ENCODE peak calls at places on chromosomes 6 and 20, in ten cellular contexts. One of them, this sample, is unnamed.

GRCh38 chr20:19397676-19398075 is 185.2 kb downstream of the SLC24A3 start:
- DNase-seq in CD4-positive, alpha-beta T cell: no peak
- DNase-seq in HFF-Myc: no peak
- DNase-seq in type B pancreatic cell: no peak
- DNase-seq in MCF 10A: no peak
- DNase-seq in AG04450: no peak
- DNase-seq in glutamatergic neuron: no peak
- DNase-seq in HCT116: no peak
- DNase-seq in A549: no peak
- DNase-seq in fibroblast of lung: no peak
- DNase-seq in this sample: no peak

GRCh38 chr6:162184465-162184864 is 543.1 kb downstream of the PRKN start:
- DNase-seq in type B pancreatic cell: no peak
- DNase-seq in MCF 10A: no peak
- DNase-seq in CD4-positive, alpha-beta T cell: no peak
- DNase-seq in fibroblast of lung: no peak
- DNase-seq in A549: no peak
- DNase-seq in HFF-Myc: no peak
- DNase-seq in glutamatergic neuron: no peak
- DNase-seq in AG04450: no peak
- DNase-seq in HCT116: no peak
- DNase-seq in this sample: no peak

GRCh38 chr6:22929228-22929627 is 359.9 kb downstream of the HDGFL1 start:
- DNase-seq in HFF-Myc: no peak
- DNase-seq in type B pancreatic cell: no peak
- DNase-seq in fibroblast of lung: no peak
- DNase-seq in AG04450: no peak
- DNase-seq in MCF 10A: no peak
- DNase-seq in A549: no peak
- DNase-seq in CD4-positive, alpha-beta T cell: no peak
- DNase-seq in HCT116: no peak
- DNase-seq in glutamatergic neuron: no peak
- DNase-seq in this sample: no peak

GRCh38 chr6:169571123-169571962 is 130.5 kb downstream of the WDR27 start:
- DNase-seq in glutamatergic neuron: no peak
- DNase-seq in AG04450: no peak
- DNase-seq in fibroblast of lung: peak; percentile 90
- DNase-seq in HCT116: no peak
- DNase-seq in type B pancreatic cell: no peak
- DNase-seq in CD4-positive, alpha-beta T cell: no peak
- DNase-seq in HFF-Myc: no peak
- DNase-seq in A549: peak; percentile 18
- DNase-seq in MCF 10A: peak; percentile 24
- DNase-seq in this sample: no peak

GRCh38 chr6:108161724-108162282 is 4.0 kb upstream of the NR2E1 start:
- DNase-seq in AG04450: no peak
- DNase-seq in glutamatergic neuron: no peak
- DNase-seq in fibroblast of lung: no peak
- DNase-seq in A549: no peak
- DNase-seq in HCT116: no peak
- DNase-seq in MCF 10A: no peak
- DNase-seq in HFF-Myc: no peak
- DNase-seq in type B pancreatic cell: no peak
- DNase-seq in CD4-positive, alpha-beta T cell: no peak
- DNase-seq in this sample: no peak

GRCh38 chr6:18703546-18703945 is 316.4 kb downstream of the RNF144B start:
- DNase-seq in AG04450: no peak
- DNase-seq in fibroblast of lung: no peak
- DNase-seq in type B pancreatic cell: no peak
- DNase-seq in CD4-positive, alpha-beta T cell: no peak
- DNase-seq in MCF 10A: no peak
- DNase-seq in HFF-Myc: no peak
- DNase-seq in glutamatergic neuron: no peak
- DNase-seq in A549: no peak
- DNase-seq in HCT116: no peak
- DNase-seq in this sample: no peak

GRCh38 chr20:63811491-63811875 is 19.6 kb downstream of the ZBTB46 start:
- DNase-seq in CD4-positive, alpha-beta T cell: no peak
- DNase-seq in fibroblast of lung: no peak
- DNase-seq in HCT116: no peak
- DNase-seq in type B pancreatic cell: no peak
- DNase-seq in MCF 10A: no peak
- DNase-seq in A549: no peak
- DNase-seq in HFF-Myc: no peak
- DNase-seq in glutamatergic neuron: no peak
- DNase-seq in AG04450: no peak
- DNase-seq in this sample: no peak

GRCh38 chr6:31620586-31621319 is at the start of gene PRRC2A:
- DNase-seq in fibroblast of lung: no peak
- DNase-seq in HFF-Myc: no peak
- DNase-seq in CD4-positive, alpha-beta T cell: peak; percentile 94
- DNase-seq in AG04450: peak; percentile 13
- DNase-seq in HCT116: peak; percentile 47
- DNase-seq in A549: peak; percentile 76
- DNase-seq in type B pancreatic cell: peak; percentile 95
- DNase-seq in MCF 10A: no peak
- DNase-seq in glutamatergic neuron: peak; percentile 96
- DNase-seq in this sample: no peak

GRCh38 chr6:83770910-83771309 is 62.0 kb upstream of the SNAP91 start:
- DNase-seq in glutamatergic neuron: no peak
- DNase-seq in AG04450: no peak
- DNase-seq in A549: no peak
- DNase-seq in fibroblast of lung: no peak
- DNase-seq in CD4-positive, alpha-beta T cell: no peak
- DNase-seq in HFF-Myc: no peak
- DNase-seq in MCF 10A: no peak
- DNase-seq in HCT116: no peak
- DNase-seq in type B pancreatic cell: no peak
- DNase-seq in this sample: no peak

GRCh38 chr6:147577466-147577865 is 69.0 kb downstream of the SAMD5 start:
- DNase-seq in HFF-Myc: no peak
- DNase-seq in glutamatergic neuron: no peak
- DNase-seq in fibroblast of lung: no peak
- DNase-seq in CD4-positive, alpha-beta T cell: no peak
- DNase-seq in type B pancreatic cell: no peak
- DNase-seq in A549: no peak
- DNase-seq in HCT116: no peak
- DNase-seq in MCF 10A: no peak
- DNase-seq in AG04450: no peak
- DNase-seq in this sample: no peak

GRCh38 chr20:37385659-37386504 is 39.9 kb downstream of the SRC start:
- DNase-seq in MCF 10A: no peak
- DNase-seq in type B pancreatic cell: no peak
- DNase-seq in HFF-Myc: no peak
- DNase-seq in AG04450: no peak
- DNase-seq in fibroblast of lung: no peak
- DNase-seq in HCT116: no peak
- DNase-seq in glutamatergic neuron: no peak
- DNase-seq in A549: no peak
- DNase-seq in CD4-positive, alpha-beta T cell: no peak
- DNase-seq in this sample: no peak

GRCh38 chr6:33677689-33678088 is 33.8 kb downstream of the UQCC2 start:
- DNase-seq in glutamatergic neuron: no peak
- DNase-seq in fibroblast of lung: no peak
- DNase-seq in MCF 10A: no peak
- DNase-seq in type B pancreatic cell: no peak
- DNase-seq in HCT116: no peak
- DNase-seq in HFF-Myc: no peak
- DNase-seq in CD4-positive, alpha-beta T cell: no peak
- DNase-seq in A549: no peak
- DNase-seq in AG04450: no peak
- DNase-seq in this sample: no peak

GRCh38 chr6:105760746-105761145 is 325.4 kb upstream of the PRDM1 start:
- DNase-seq in A549: no peak
- DNase-seq in type B pancreatic cell: no peak
- DNase-seq in HFF-Myc: no peak
- DNase-seq in glutamatergic neuron: no peak
- DNase-seq in CD4-positive, alpha-beta T cell: no peak
- DNase-seq in fibroblast of lung: no peak
- DNase-seq in AG04450: no peak
- DNase-seq in MCF 10A: no peak
- DNase-seq in HCT116: no peak
- DNase-seq in this sample: no peak

GRCh38 chr6:10521104-10521808 is at the start of gene GCNT2:
- DNase-seq in type B pancreatic cell: no peak
- DNase-seq in HFF-Myc: no peak
- DNase-seq in glutamatergic neuron: peak; percentile 22
- DNase-seq in MCF 10A: peak; percentile 71
- DNase-seq in fibroblast of lung: peak; percentile 46
- DNase-seq in HCT116: no peak
- DNase-seq in A549: peak; percentile 46
- DNase-seq in AG04450: no peak
- DNase-seq in CD4-positive, alpha-beta T cell: no peak
- DNase-seq in this sample: no peak

GRCh38 chr20:25859649-25860530 is 163.2 kb upstream of the ZNF337 start:
- DNase-seq in MCF 10A: no peak
- DNase-seq in HFF-Myc: no peak
- DNase-seq in type B pancreatic cell: no peak
- DNase-seq in glutamatergic neuron: peak; percentile 89
- DNase-seq in CD4-positive, alpha-beta T cell: peak; percentile 52
- DNase-seq in A549: no peak
- DNase-seq in AG04450: no peak
- DNase-seq in fibroblast of lung: peak; percentile 32
- DNase-seq in HCT116: no peak
- DNase-seq in this sample: peak; percentile 65

GRCh38 chr6:16511048-16511660 is 250.1 kb downstream of the ATXN1 start:
- DNase-seq in CD4-positive, alpha-beta T cell: no peak
- DNase-seq in AG04450: no peak
- DNase-seq in A549: peak; percentile 12
- DNase-seq in HCT116: no peak
- DNase-seq in glutamatergic neuron: no peak
- DNase-seq in type B pancreatic cell: no peak
- DNase-seq in fibroblast of lung: peak; percentile 48
- DNase-seq in MCF 10A: peak; percentile 57
- DNase-seq in HFF-Myc: no peak
- DNase-seq in this sample: no peak

GRCh38 chr20:1397710-1398109 is 4.9 kb upstream of the FKBP1A start:
- DNase-seq in HCT116: no peak
- DNase-seq in MCF 10A: peak; percentile 4
- DNase-seq in CD4-positive, alpha-beta T cell: no peak
- DNase-seq in fibroblast of lung: no peak
- DNase-seq in type B pancreatic cell: no peak
- DNase-seq in glutamatergic neuron: no peak
- DNase-seq in AG04450: no peak
- DNase-seq in HFF-Myc: no peak
- DNase-seq in A549: no peak
- DNase-seq in this sample: no peak
- TF ChIP-seq CTCF in HCT116: peak; percentile 45
- TF ChIP-seq CTCF in MCF 10A: no peak
- TF ChIP-seq CTCF in CD4-positive, alpha-beta T cell: no peak
- TF ChIP-seq CTCF in fibroblast of lung: peak; percentile 30
- TF ChIP-seq CTCF in type B pancreatic cell: peak; percentile 24
- TF ChIP-seq CTCF in glutamatergic neuron: no peak
- TF ChIP-seq CTCF in AG04450: peak; percentile 33
- TF ChIP-seq CTCF in HFF-Myc: no peak
- TF ChIP-seq CTCF in A549: peak; percentile 11
- TF ChIP-seq CTCF in this sample: no peak

GRCh38 chr6:68876792-68877493 is 241.9 kb downstream of the ADGRB3 start:
- DNase-seq in glutamatergic neuron: no peak
- DNase-seq in fibroblast of lung: peak; percentile 0
- DNase-seq in HFF-Myc: no peak
- DNase-seq in HCT116: no peak
- DNase-seq in A549: no peak
- DNase-seq in type B pancreatic cell: no peak
- DNase-seq in CD4-positive, alpha-beta T cell: no peak
- DNase-seq in AG04450: no peak
- DNase-seq in MCF 10A: peak; percentile 22
- DNase-seq in this sample: no peak
- TF ChIP-seq CTCF in glutamatergic neuron: peak; percentile 66
- TF ChIP-seq CTCF in fibroblast of lung: peak; percentile 37
- TF ChIP-seq CTCF in HFF-Myc: no peak
- TF ChIP-seq CTCF in HCT116: no peak
- TF ChIP-seq CTCF in A549: peak; percentile 38
- TF ChIP-seq CTCF in type B pancreatic cell: peak; percentile 78
- TF ChIP-seq CTCF in CD4-positive, alpha-beta T cell: no peak
- TF ChIP-seq CTCF in AG04450: peak; percentile 42
- TF ChIP-seq CTCF in MCF 10A: peak; percentile 36
- TF ChIP-seq CTCF in this sample: no peak

GRCh38 chr6:43606019-43606418 is 23.0 kb downstream of the GTPBP2 start:
- DNase-seq in HCT116: no peak
- DNase-seq in CD4-positive, alpha-beta T cell: no peak
- DNase-seq in fibroblast of lung: no peak
- DNase-seq in type B pancreatic cell: no peak
- DNase-seq in A549: no peak
- DNase-seq in MCF 10A: no peak
- DNase-seq in glutamatergic neuron: no peak
- DNase-seq in AG04450: no peak
- DNase-seq in HFF-Myc: no peak
- DNase-seq in this sample: no peak

GRCh38 chr6:43608783-43609182 is 20.3 kb downstream of the GTPBP2 start:
- DNase-seq in HFF-Myc: no peak
- DNase-seq in fibroblast of lung: no peak
- DNase-seq in type B pancreatic cell: no peak
- DNase-seq in AG04450: no peak
- DNase-seq in A549: no peak
- DNase-seq in glutamatergic neuron: no peak
- DNase-seq in MCF 10A: no peak
- DNase-seq in HCT116: no peak
- DNase-seq in CD4-positive, alpha-beta T cell: no peak
- DNase-seq in this sample: no peak

GRCh38 chr6:43609402-43609801 is 19.7 kb downstream of the GTPBP2 start:
- DNase-seq in fibroblast of lung: no peak
- DNase-seq in AG04450: no peak
- DNase-seq in HFF-Myc: no peak
- DNase-seq in HCT116: no peak
- DNase-seq in A549: no peak
- DNase-seq in MCF 10A: no peak
- DNase-seq in glutamatergic neuron: no peak
- DNase-seq in CD4-positive, alpha-beta T cell: no peak
- DNase-seq in type B pancreatic cell: no peak
- DNase-seq in this sample: no peak

GRCh38 chr6:43610431-43610830 is 18.6 kb downstream of the GTPBP2 start:
- DNase-seq in AG04450: no peak
- DNase-seq in CD4-positive, alpha-beta T cell: no peak
- DNase-seq in HCT116: no peak
- DNase-seq in fibroblast of lung: no peak
- DNase-seq in HFF-Myc: no peak
- DNase-seq in A549: no peak
- DNase-seq in glutamatergic neuron: no peak
- DNase-seq in MCF 10A: no peak
- DNase-seq in type B pancreatic cell: no peak
- DNase-seq in this sample: no peak

GRCh38 chr6:43608310-43608763 is 20.7 kb downstream of the GTPBP2 start:
- DNase-seq in CD4-positive, alpha-beta T cell: peak; percentile 48
- DNase-seq in MCF 10A: peak; percentile 77
- DNase-seq in A549: peak; percentile 50
- DNase-seq in HCT116: peak; percentile 73
- DNase-seq in fibroblast of lung: peak; percentile 70
- DNase-seq in type B pancreatic cell: no peak
- DNase-seq in glutamatergic neuron: peak; percentile 77
- DNase-seq in HFF-Myc: peak; percentile 71
- DNase-seq in AG04450: peak; percentile 61
- DNase-seq in this sample: peak; percentile 37
- TF ChIP-seq CTCF in CD4-positive, alpha-beta T cell: peak; percentile 91
- TF ChIP-seq CTCF in MCF 10A: peak; percentile 84
- TF ChIP-seq CTCF in A549: peak; percentile 64
- TF ChIP-seq CTCF in HCT116: peak; percentile 68
- TF ChIP-seq CTCF in fibroblast of lung: peak; percentile 95
- TF ChIP-seq CTCF in type B pancreatic cell: peak; percentile 91
- TF ChIP-seq CTCF in glutamatergic neuron: peak; percentile 90
- TF ChIP-seq CTCF in HFF-Myc: peak; percentile 91
- TF ChIP-seq CTCF in AG04450: peak; percentile 93
- TF ChIP-seq CTCF in this sample: peak; percentile 82

GRCh38 chr20:58880994-58881752 is 28.7 kb downstream of the GNAS start:
- DNase-seq in A549: no peak
- DNase-seq in MCF 10A: peak; percentile 16
- DNase-seq in CD4-positive, alpha-beta T cell: no peak
- DNase-seq in HFF-Myc: no peak
- DNase-seq in type B pancreatic cell: peak; percentile 29
- DNase-seq in glutamatergic neuron: no peak
- DNase-seq in fibroblast of lung: no peak
- DNase-seq in AG04450: no peak
- DNase-seq in HCT116: no peak
- DNase-seq in this sample: no peak
- TF ChIP-seq CTCF in A549: peak; percentile 29
- TF ChIP-seq CTCF in MCF 10A: no peak
- TF ChIP-seq CTCF in CD4-positive, alpha-beta T cell: peak; percentile 17
- TF ChIP-seq CTCF in HFF-Myc: peak; percentile 8
- TF ChIP-seq CTCF in type B pancreatic cell: peak; percentile 49
- TF ChIP-seq CTCF in glutamatergic neuron: peak; percentile 28
- TF ChIP-seq CTCF in fibroblast of lung: peak; percentile 30
- TF ChIP-seq CTCF in AG04450: no peak
- TF ChIP-seq CTCF in HCT116: peak; percentile 21
- TF ChIP-seq CTCF in this sample: no peak

This sample was measured in natural killer cell.